ENCODE peak calls at places on chromosomes 13 and 19, in four cellular contexts. Y is WTC11, U is K562, O is H1. S is an unnamed sample.

GRCh38 chr19:42254850-42255765 is at the start of gene ERF:
- DNase-seq in O (peak; percentile 94), U (peak; percentile 91), Y (peak; percentile 88), S (peak; percentile 96)

GRCh38 chr19:6233827-6234511 is 45.8 kb downstream of the MLLT1 start:
- DNase-seq in Y (no peak), O (no peak), U (peak; percentile 37), S (peak; percentile 68)

GRCh38 chr19:37931941-37932655 is 25.1 kb downstream of the SIPA1L3 start:
- DNase-seq in U (no peak), O (peak; percentile 78), Y (peak; percentile 69), S (no peak)

GRCh38 chr19:2167896-2168618 is 4.3 kb downstream of the DOT1L start:
- DNase-seq in U (no peak), Y (no peak), O (no peak), S (no peak)

GRCh38 chr19:20513179-20513934 is 52.2 kb downstream of the ZNF737 start:
- DNase-seq in U (no peak), Y (no peak), O (no peak), S (no peak)

GRCh38 chr13:113647351-113648217 is 10.4 kb downstream of the ATP4B start:
- DNase-seq in Y (peak; percentile 8), O (no peak), U (no peak), S (peak; percentile 85)

GRCh38 chr13:114071441-114071840 is 61.0 kb downstream of the RASA3 start:
- DNase-seq in U (no peak), O (no peak), Y (no peak), S (no peak)

GRCh38 chr13:77176350-77176749 is 149.4 kb upstream of the FBXL3 start:
- DNase-seq in U (peak; percentile 4), O (no peak), Y (no peak), S (no peak)

GRCh38 chr19:30047355-30047895 is 105.4 kb downstream of the URI1 start:
- DNase-seq in Y (no peak), U (no peak), O (no peak), S (no peak)

GRCh38 chr13:30466358-30466714 is 600 bp upstream of the HMGB1 start:
- DNase-seq in Y (no peak), U (no peak), O (no peak), S (no peak)

GRCh38 chr13:42064259-42064658 is 15.8 kb downstream of the DGKH start:
- DNase-seq in O (no peak), U (no peak), Y (no peak), S (no peak)

GRCh38 chr13:37211542-37211941 is 106.1 kb upstream of the CSNK1A1L start:
- DNase-seq in U (no peak), Y (no peak), O (no peak), S (no peak)

GRCh38 chr19:10961763-10962536 is 1.1 kb downstream of the SMARCA4 start:
- DNase-seq in Y (no peak), O (no peak), U (peak; percentile 18), S (no peak)

GRCh38 chr19:18912933-18913332 is 6.3 kb downstream of the COPE start:
- DNase-seq in Y (no peak), O (no peak), U (no peak), S (no peak)

GRCh38 chr19:47021536-47022139 is 2.0 kb downstream of the NPAS1 start:
- DNase-seq in O (peak; percentile 79), U (peak; percentile 46), Y (peak; percentile 59), S (peak; percentile 69)

GRCh38 chr19:44641866-44642265 is 1.8 kb upstream of the PVR start:
- DNase-seq in U (no peak), O (no peak), Y (no peak), S (no peak)

GRCh38 chr19:44645407-44646048 is 1.8 kb downstream of the PVR start:
- DNase-seq in O (no peak), U (no peak), Y (no peak), S (no peak)

GRCh38 chr19:44642375-44642774 is 1.3 kb upstream of the PVR start:
- DNase-seq in U (no peak), Y (no peak), O (no peak), S (no peak)

GRCh38 chr19:44644391-44645016 is 794 bp downstream of the PVR start:
- DNase-seq in O (peak; percentile 73), Y (peak; percentile 50), U (peak; percentile 26), S (peak; percentile 79)

GRCh38 chr19:44643605-44644390 is at the start of gene PVR:
- DNase-seq in U (peak; percentile 76), Y (peak; percentile 61), O (peak; percentile 77), S (peak; percentile 95)
- TF ChIP-seq TEAD4 in U (no peak), Y (no peak), O (peak; percentile 56), S (peak; percentile 17)

GRCh38 chr19:535017-535835 is 3.7 kb downstream of the CDC34 start:
- DNase-seq in O (no peak), U (peak; percentile 40), Y (no peak), S (no peak)
- TF ChIP-seq TEAD4 in O (no peak), U (no peak), Y (no peak), S (no peak)

GRCh38 chr19:49770529-49770928 is 3.7 kb downstream of the AP2A1 start:
- DNase-seq in U (no peak), Y (no peak), O (no peak), S (no peak)

GRCh38 chr19:49774969-49775368 is 8.2 kb downstream of the AP2A1 start:
- DNase-seq in O (no peak), U (no peak), Y (no peak), S (no peak)

GRCh38 chr19:49773663-49774305 is 7.0 kb downstream of the AP2A1 start:
- DNase-seq in U (no peak), Y (no peak), O (no peak), S (no peak)

GRCh38 chr19:49771674-49772139 is 4.9 kb downstream of the AP2A1 start:
- DNase-seq in O (no peak), Y (no peak), U (no peak), S (no peak)

DNA sequence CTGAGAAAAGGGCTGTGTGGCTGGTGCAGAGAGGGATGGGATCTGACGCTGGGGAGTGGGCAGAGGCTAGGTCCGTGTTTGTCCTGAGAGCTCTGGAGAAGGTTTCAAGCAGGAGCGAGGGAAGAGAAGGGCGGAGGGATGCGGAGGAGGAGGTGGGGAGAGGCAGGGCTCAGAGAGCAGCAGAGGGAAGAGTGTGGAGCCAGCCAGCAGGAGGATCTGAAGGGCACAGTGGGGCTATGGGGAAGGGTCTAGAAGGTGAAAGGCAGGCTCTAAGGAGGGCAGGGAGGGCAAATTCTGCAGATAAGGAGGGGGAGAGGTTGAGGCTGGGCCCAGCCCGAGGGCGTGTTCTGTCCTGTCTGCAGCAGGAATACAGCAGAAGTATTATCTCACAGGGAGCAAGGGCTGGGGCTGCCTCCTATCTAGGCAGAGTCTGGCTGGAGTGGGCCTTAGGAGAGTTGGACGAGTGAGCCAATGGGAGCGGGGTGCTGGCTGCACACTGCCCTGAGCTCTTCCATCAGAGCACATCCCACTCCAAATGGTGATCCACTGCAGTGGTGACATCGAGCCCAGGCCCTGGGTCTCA is 6.1 kb downstream of the AP2A1 start:
- DNase-seq in U (peak; percentile 25), Y (no peak), O (no peak), S (no peak)
- TF ChIP-seq TEAD4 in U (no peak), Y (no peak), O (no peak), S (no peak)

DNA sequence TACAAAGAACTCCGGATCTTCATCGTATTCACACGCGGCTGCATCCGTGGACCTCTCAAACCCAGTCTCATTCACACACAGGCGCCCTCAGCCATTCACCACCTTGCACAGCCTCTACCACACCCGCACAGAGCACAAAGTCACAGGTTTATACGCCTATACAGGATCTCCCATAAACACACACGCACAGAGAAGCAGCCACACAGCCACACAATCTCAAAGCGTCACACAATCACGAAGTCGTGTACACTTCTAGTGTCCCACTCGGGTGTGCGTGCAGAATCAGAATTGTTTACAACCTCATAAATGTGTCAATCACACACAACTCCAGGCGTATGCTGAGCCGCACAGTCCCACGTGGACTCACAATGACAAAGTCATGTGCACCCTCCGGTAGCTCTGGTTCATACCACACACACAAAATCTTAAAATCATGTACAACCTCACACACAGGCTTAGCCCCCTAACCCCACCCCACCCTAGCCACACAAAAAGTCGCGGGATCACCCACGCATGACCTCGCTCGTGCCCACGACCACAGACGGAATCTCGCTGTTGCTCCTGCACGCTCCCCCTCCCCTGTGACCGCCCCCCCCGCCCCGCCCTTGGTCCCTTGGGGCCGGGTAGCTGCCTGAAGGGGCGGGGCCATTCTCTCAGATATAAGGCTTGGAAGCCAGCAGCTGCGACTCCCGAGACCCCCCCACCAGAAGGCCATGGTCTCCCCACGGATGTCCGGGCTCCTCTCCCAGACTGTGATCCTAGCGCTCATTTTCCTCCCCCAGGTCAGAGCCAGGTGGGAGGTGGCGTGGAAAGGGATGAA is at the start of gene DLL3:
- DNase-seq in U (peak; percentile 51), O (peak; percentile 57), Y (peak; percentile 52), S (peak; percentile 59)
- TF ChIP-seq TEAD4 in U (no peak), O (no peak), Y (no peak), S (no peak)

GRCh38 chr13:23793711-23794110 is 95.5 kb downstream of the MIPEP start:
- DNase-seq in U (no peak), O (no peak), Y (no peak), S (no peak)

GRCh38 chr13:23792680-23793079 is 96.5 kb downstream of the MIPEP start:
- DNase-seq in U (no peak), O (no peak), Y (no peak), S (no peak)

GRCh38 chr13:23797276-23797903 is 91.8 kb downstream of the MIPEP start:
- DNase-seq in U (no peak), O (no peak), Y (no peak), S (no peak)

GRCh38 chr13:23796546-23796945 is 92.7 kb downstream of the MIPEP start:
- DNase-seq in U (no peak), Y (no peak), O (no peak), S (no peak)

GRCh38 chr13:23794267-23795161 is 94.7 kb downstream of the MIPEP start:
- DNase-seq in Y (no peak), U (no peak), O (no peak), S (no peak)
- TF ChIP-seq TEAD4 in Y (no peak), U (no peak), O (no peak), S (no peak)